ENCODE peak calls at places on chromosome 18, in four cellular contexts. One of them, this sample, is unnamed.

GRCh38 chr18:79914614-79915160 is 36.8 kb downstream of the SLC66A2 start:
- DNase-seq in breast epithelium: peak; percentile 14
- DNase-seq in left ventricle myocardium inferior: no peak
- DNase-seq in cardiac muscle cell: no peak
- DNase-seq in this sample: no peak

GRCh38 chr18:40371673-40372072 is 1583.4 kb upstream of the PIK3C3 start:
- DNase-seq in breast epithelium: no peak
- DNase-seq in left ventricle myocardium inferior: no peak
- DNase-seq in cardiac muscle cell: no peak
- DNase-seq in this sample: no peak

GRCh38 chr18:13237641-13238040 is 19.1 kb downstream of the LDLRAD4 start:
- DNase-seq in breast epithelium: no peak
- DNase-seq in left ventricle myocardium inferior: no peak
- DNase-seq in cardiac muscle cell: no peak
- DNase-seq in this sample: no peak

GRCh38 chr18:8615397-8616025 is 6.3 kb downstream of the RAB12 start:
- DNase-seq in breast epithelium: no peak
- DNase-seq in left ventricle myocardium inferior: no peak
- DNase-seq in cardiac muscle cell: no peak
- DNase-seq in this sample: no peak

GRCh38 chr18:47756364-47757016 is 174.0 kb downstream of the SMAD2 start:
- DNase-seq in breast epithelium: no peak
- DNase-seq in left ventricle myocardium inferior: peak; percentile 42
- DNase-seq in cardiac muscle cell: peak; percentile 69
- DNase-seq in this sample: peak; percentile 26

GRCh38 chr18:27363918-27364317 is 178.8 kb upstream of the CHST9 start:
- DNase-seq in breast epithelium: no peak
- DNase-seq in left ventricle myocardium inferior: no peak
- DNase-seq in cardiac muscle cell: peak; percentile 30
- DNase-seq in this sample: no peak

GRCh38 chr18:13318644-13319501 is 100.3 kb downstream of the LDLRAD4 start:
- DNase-seq in breast epithelium: no peak
- DNase-seq in left ventricle myocardium inferior: no peak
- DNase-seq in cardiac muscle cell: no peak
- DNase-seq in this sample: no peak

GRCh38 chr18:68104036-68104435 is 587.5 kb upstream of the DSEL start:
- DNase-seq in breast epithelium: no peak
- DNase-seq in left ventricle myocardium inferior: no peak
- DNase-seq in cardiac muscle cell: no peak
- DNase-seq in this sample: no peak

GRCh38 chr18:50704541-50704940 is 115.3 kb downstream of the MRO start:
- DNase-seq in breast epithelium: no peak
- DNase-seq in left ventricle myocardium inferior: no peak
- DNase-seq in cardiac muscle cell: no peak
- DNase-seq in this sample: no peak

GRCh38 chr18:75208055-75208835 is 694 bp downstream of the PTGR3 start:
- DNase-seq in breast epithelium: peak; percentile 47
- DNase-seq in left ventricle myocardium inferior: peak; percentile 58
- DNase-seq in cardiac muscle cell: peak; percentile 66
- DNase-seq in this sample: peak; percentile 38

GRCh38 chr18:23583071-23583865 is 3.0 kb downstream of the NPC1 start:
- DNase-seq in breast epithelium: no peak
- DNase-seq in left ventricle myocardium inferior: no peak
- DNase-seq in cardiac muscle cell: no peak
- DNase-seq in this sample: no peak

GRCh38 chr18:74899554-74899953 is 301.9 kb downstream of the ZNF407 start:
- DNase-seq in breast epithelium: no peak
- DNase-seq in left ventricle myocardium inferior: peak; percentile 22
- DNase-seq in cardiac muscle cell: peak; percentile 43
- DNase-seq in this sample: no peak

DNA sequence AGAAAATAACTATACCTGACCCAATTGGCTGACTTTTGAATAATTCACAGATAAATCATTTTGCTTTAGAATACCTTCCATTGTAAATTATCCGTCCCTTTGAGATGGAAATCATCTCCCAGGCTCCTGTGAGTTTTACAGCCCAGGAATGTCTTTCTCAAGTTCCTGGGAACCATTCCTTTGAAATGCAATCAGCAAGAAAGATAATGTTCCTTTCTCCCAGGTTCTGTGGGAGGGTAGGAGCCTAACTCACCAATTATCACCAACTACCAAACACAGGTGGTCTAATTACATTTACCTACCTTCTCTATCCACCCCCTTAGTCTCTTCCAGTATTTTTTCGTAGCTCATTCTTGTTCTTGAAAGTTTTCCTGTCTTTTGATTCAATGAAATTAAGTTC is 1016.0 kb downstream of the SOCS6 start:
- DNase-seq in breast epithelium: no peak
- DNase-seq in left ventricle myocardium inferior: no peak
- DNase-seq in cardiac muscle cell: no peak
- DNase-seq in this sample: no peak
- H3K27me3 ChIP-seq in breast epithelium: no peaks in the 10 kb centered on the region
- H3K27me3 ChIP-seq in left ventricle myocardium inferior: no peaks in the 10 kb centered on the region
- H3K27me3 ChIP-seq in cardiac muscle cell: peaks cover 42% of the 10 kb centered on the region
- H3K27me3 ChIP-seq in this sample: no peaks in the 10 kb centered on the region

DNA sequence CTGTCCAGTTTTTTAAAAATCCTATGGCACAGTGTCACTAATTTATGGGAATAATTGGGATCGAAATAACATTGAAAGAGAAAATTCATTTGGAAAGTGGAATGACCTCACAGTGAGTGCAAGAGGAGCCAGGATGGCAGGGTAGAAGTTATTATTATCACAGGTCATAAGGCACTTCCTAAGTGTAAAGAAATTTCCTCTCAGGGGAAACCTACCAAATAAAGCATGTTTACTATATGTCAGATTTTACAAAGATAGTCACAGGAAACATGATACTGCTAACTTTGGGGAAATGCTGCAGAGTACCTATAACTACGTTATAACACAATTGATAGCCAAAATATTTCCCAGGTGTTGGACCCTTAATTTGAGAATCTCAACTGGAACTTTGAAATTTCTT is 226.3 kb upstream of the SMAD7 start:
- DNase-seq in breast epithelium: no peak
- DNase-seq in left ventricle myocardium inferior: no peak
- DNase-seq in cardiac muscle cell: no peak
- DNase-seq in this sample: no peak
- H3K4me3 ChIP-seq in breast epithelium: no peak overlapping the region
- H3K4me3 ChIP-seq in left ventricle myocardium inferior: no peak overlapping the region
- H3K4me3 ChIP-seq in cardiac muscle cell: no peak overlapping the region
- H3K4me3 ChIP-seq in this sample: no peak overlapping the region

DNA sequence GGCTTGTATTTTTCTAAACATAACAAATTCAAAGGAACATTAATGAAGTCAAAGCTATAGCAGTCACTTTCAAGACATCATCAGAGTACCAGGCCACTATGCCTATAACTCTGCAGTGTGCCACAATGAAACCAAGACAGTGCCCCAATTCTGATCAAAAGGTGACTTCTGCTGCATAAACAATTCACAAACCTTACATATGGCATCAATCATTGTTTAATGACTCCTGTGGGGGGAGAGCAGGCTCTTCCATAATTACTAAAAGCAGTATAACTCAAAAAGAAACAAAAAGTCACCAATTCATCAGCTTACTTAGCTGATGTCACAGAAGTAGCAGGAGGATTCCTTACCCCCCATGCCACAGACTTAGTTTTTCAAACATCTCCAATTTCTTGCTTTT is 15.5 kb downstream of the LPIN2 start:
- DNase-seq in breast epithelium: no peak
- DNase-seq in left ventricle myocardium inferior: no peak
- DNase-seq in cardiac muscle cell: no peak
- DNase-seq in this sample: no peak
- H3K27ac ChIP-seq in breast epithelium: peak overlapping the region; percentile 60
- H3K27ac ChIP-seq in left ventricle myocardium inferior: peak overlapping the region; percentile 78
- H3K27ac ChIP-seq in cardiac muscle cell: peak overlapping the region; percentile 88
- H3K27ac ChIP-seq in this sample: peak overlapping the region; percentile 47

DNA sequence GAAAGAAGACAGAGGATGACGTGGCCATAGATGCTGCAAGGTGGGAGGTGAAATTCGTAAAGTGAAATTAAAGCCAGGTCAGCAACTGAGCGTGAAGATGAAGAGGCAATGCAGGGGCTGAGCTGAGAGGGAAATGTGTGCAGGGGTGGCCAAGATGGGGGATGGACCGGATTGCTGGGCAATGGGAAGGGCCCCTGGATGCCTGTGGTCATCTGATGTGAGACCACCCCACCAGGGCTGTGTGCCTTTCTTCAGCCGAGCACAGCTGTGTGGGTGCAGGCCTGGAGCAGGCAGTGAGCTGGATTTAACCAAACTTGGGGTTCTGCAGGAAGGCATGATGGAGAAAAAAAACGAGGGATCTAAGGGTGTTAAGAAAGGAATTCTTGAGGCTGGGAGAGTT is 80.4 kb downstream of the ZCCHC2 start:
- DNase-seq in breast epithelium: no peak
- DNase-seq in left ventricle myocardium inferior: no peak
- DNase-seq in cardiac muscle cell: no peak
- DNase-seq in this sample: no peak
- H3K27me3 ChIP-seq in breast epithelium: no peaks in the 10 kb centered on the region
- H3K27me3 ChIP-seq in left ventricle myocardium inferior: peaks cover 37% of the 10 kb centered on the region
- H3K27me3 ChIP-seq in cardiac muscle cell: peaks cover 11% of the 10 kb centered on the region
- H3K27me3 ChIP-seq in this sample: peaks cover 11% of the 10 kb centered on the region

GRCh38 chr18:3596324-3597158 is 146.6 kb downstream of the TGIF1 start:
- DNase-seq in breast epithelium: peak; percentile 40
- DNase-seq in left ventricle myocardium inferior: peak; percentile 42
- DNase-seq in cardiac muscle cell: peak; percentile 58
- DNase-seq in this sample: peak; percentile 45
- H3K4me3 ChIP-seq in breast epithelium: peak overlapping the region; percentile 15
- H3K4me3 ChIP-seq in left ventricle myocardium inferior: peak overlapping the region; percentile 64
- H3K4me3 ChIP-seq in cardiac muscle cell: peak overlapping the region; percentile 4
- H3K4me3 ChIP-seq in this sample: peak overlapping the region; percentile 72

GRCh38 chr18:39173022-39173421 is 1607.4 kb upstream of the CELF4 start:
- DNase-seq in breast epithelium: no peak
- DNase-seq in left ventricle myocardium inferior: no peak
- DNase-seq in cardiac muscle cell: no peak
- DNase-seq in this sample: no peak

DNA sequence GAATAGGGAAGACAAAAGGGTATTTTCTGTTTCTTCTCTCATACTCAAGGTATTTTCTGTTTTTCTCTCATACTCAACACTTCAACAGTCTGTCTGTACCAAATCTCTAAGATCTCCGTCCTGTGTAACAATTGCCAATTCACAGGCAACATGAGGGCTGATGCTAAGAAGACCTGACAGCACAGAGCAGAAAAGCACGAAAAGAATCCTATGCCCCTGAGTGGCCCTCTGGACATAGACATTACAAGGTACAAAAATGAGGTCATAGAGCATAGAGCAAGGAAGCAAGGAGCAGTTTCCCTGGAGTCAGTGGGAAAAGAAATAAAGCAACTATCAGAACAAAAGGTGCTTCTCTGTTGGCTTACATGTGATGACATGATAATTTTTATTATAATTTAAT is 1612.6 kb upstream of the CELF4 start:
- DNase-seq in breast epithelium: no peak
- DNase-seq in left ventricle myocardium inferior: no peak
- DNase-seq in cardiac muscle cell: no peak
- DNase-seq in this sample: no peak
- H3K27ac ChIP-seq in breast epithelium: no peak overlapping the region
- H3K27ac ChIP-seq in left ventricle myocardium inferior: no peak overlapping the region
- H3K27ac ChIP-seq in cardiac muscle cell: no peak overlapping the region
- H3K27ac ChIP-seq in this sample: no peak overlapping the region

GRCh38 chr18:9998330-9998729 is 84.5 kb downstream of the VAPA start:
- DNase-seq in breast epithelium: no peak
- DNase-seq in left ventricle myocardium inferior: no peak
- DNase-seq in cardiac muscle cell: no peak
- DNase-seq in this sample: no peak
- H3K27me3 ChIP-seq in breast epithelium: no peaks in the 10 kb centered on the region
- H3K27me3 ChIP-seq in left ventricle myocardium inferior: no peaks in the 10 kb centered on the region
- H3K27me3 ChIP-seq in cardiac muscle cell: no peaks in the 10 kb centered on the region
- H3K27me3 ChIP-seq in this sample: no peaks in the 10 kb centered on the region

GRCh38 chr18:44783371-44783770 is 102.7 kb downstream of the SETBP1 start:
- DNase-seq in breast epithelium: no peak
- DNase-seq in left ventricle myocardium inferior: no peak
- DNase-seq in cardiac muscle cell: no peak
- DNase-seq in this sample: no peak

GRCh38 chr18:44789704-44790103 is 109.0 kb downstream of the SETBP1 start:
- DNase-seq in breast epithelium: no peak
- DNase-seq in left ventricle myocardium inferior: no peak
- DNase-seq in cardiac muscle cell: no peak
- DNase-seq in this sample: no peak

GRCh38 chr18:44788334-44788733 is 107.6 kb downstream of the SETBP1 start:
- DNase-seq in breast epithelium: no peak
- DNase-seq in left ventricle myocardium inferior: no peak
- DNase-seq in cardiac muscle cell: no peak
- DNase-seq in this sample: no peak

GRCh38 chr18:44786257-44786656 is 105.6 kb downstream of the SETBP1 start:
- DNase-seq in breast epithelium: no peak
- DNase-seq in left ventricle myocardium inferior: no peak
- DNase-seq in cardiac muscle cell: no peak
- DNase-seq in this sample: no peak

GRCh38 chr18:44786697-44787096 is 106.0 kb downstream of the SETBP1 start:
- DNase-seq in breast epithelium: no peak
- DNase-seq in left ventricle myocardium inferior: no peak
- DNase-seq in cardiac muscle cell: no peak
- DNase-seq in this sample: no peak
- H3K4me3 ChIP-seq in breast epithelium: no peak overlapping the region
- H3K4me3 ChIP-seq in left ventricle myocardium inferior: no peak overlapping the region
- H3K4me3 ChIP-seq in cardiac muscle cell: no peak overlapping the region
- H3K4me3 ChIP-seq in this sample: no peak overlapping the region